ENCODE peak calls at places on chromosomes 2 and 18, in eight cellular contexts. Z, F, K, A, I, S, T and R are unnamed samples.

GRCh38 chr18:27793013-27793412 is 383.9 kb downstream of the CDH2 start:
- DNase-seq in Z (no peak), F (no peak), K (no peak), A (no peak), I (no peak), S (no peak), T (no peak), R (no peak)

GRCh38 chr2:237818066-237818473 is 19.5 kb downstream of the RBM44 start:
- DNase-seq in Z (no peak), F (no peak), K (no peak), A (peak), I (no peak), S (peak), T (peak), R (peak)

GRCh38 chr2:58664523-58665155 is 423.5 kb upstream of the FANCL start:
- DNase-seq in Z (no peak), F (no peak), K (no peak), A (no peak), I (no peak), S (no peak), T (no peak), R (no peak)

GRCh38 chr2:187964742-187965141 is 326.9 kb upstream of the GULP1 start:
- DNase-seq in Z (no peak), F (no peak), K (no peak), A (no peak), I (no peak), S (peak), T (peak), R (peak)

GRCh38 chr18:3798032-3798431 is 348.1 kb downstream of the TGIF1 start:
- DNase-seq in Z (no peak), F (no peak), K (no peak), A (no peak), I (no peak), S (no peak), T (no peak), R (no peak)

GRCh38 chr2:189327879-189328351 is 113.4 kb upstream of the WDR75 start:
- DNase-seq in Z (no peak), F (no peak), K (no peak), A (peak), I (no peak), S (peak), T (no peak), R (peak)

GRCh38 chr18:72107647-72108046 is 436.5 kb downstream of the CBLN2 start:
- DNase-seq in Z (no peak), F (no peak), K (peak), A (peak), I (no peak), S (peak), T (peak), R (peak)

GRCh38 chr2:36960005-36960675 is 6.2 kb downstream of the STRN start:
- DNase-seq in Z (no peak), F (peak), K (no peak), A (no peak), I (no peak), S (no peak), T (no peak), R (no peak)

GRCh38 chr18:78740876-78741275 is 238.7 kb upstream of the SALL3 start:
- DNase-seq in Z (no peak), F (no peak), K (no peak), A (no peak), I (no peak), S (no peak), T (no peak), R (no peak)

GRCh38 chr2:200578778-200579177 is 7.0 kb upstream of the AOX1 start:
- DNase-seq in Z (no peak), F (no peak), K (peak), A (peak), I (no peak), S (peak), T (peak), R (peak)

GRCh38 chr2:190469770-190470169 is 61.6 kb downstream of the MFSD6 start:
- DNase-seq in Z (no peak), F (peak), K (peak), A (peak), I (no peak), S (peak), T (peak), R (peak)

GRCh38 chr2:74648009-74648443 is at the start of gene M1AP:
- DNase-seq in Z (no peak), F (no peak), K (no peak), A (no peak), I (peak), S (no peak), T (no peak), R (no peak)

GRCh38 chr2:141331127-141331526 is 799.7 kb downstream of the LRP1B start:
- DNase-seq in Z (no peak), F (no peak), K (peak), A (peak), I (no peak), S (peak), T (peak), R (peak)

GRCh38 chr2:31762085-31762484 is 181.3 kb upstream of the SRD5A2 start:
- DNase-seq in Z (no peak), F (no peak), K (no peak), A (no peak), I (no peak), S (peak), T (no peak), R (no peak)

GRCh38 chr2:65530547-65531320 is 98.3 kb upstream of the SPRED2 start:
- DNase-seq in Z (no peak), F (no peak), K (peak), A (peak), I (no peak), S (peak), T (peak), R (peak)

GRCh38 chr18:47184419-47185050 is 8.4 kb upstream of the IER3IP1 start:
- DNase-seq in Z (no peak), F (peak), K (no peak), A (peak), I (no peak), S (peak), T (peak), R (peak)

GRCh38 chr2:10514743-10515142 is 66.6 kb upstream of the ODC1 start:
- DNase-seq in Z (no peak), F (no peak), K (no peak), A (peak), I (no peak), S (peak), T (peak), R (no peak)

GRCh38 chr18:56505971-56506370 is 132.4 kb downstream of the TXNL1 start:
- DNase-seq in Z (no peak), F (no peak), K (no peak), A (peak), I (no peak), S (no peak), T (no peak), R (no peak)

GRCh38 chr2:64063924-64064331 is 44.7 kb upstream of the VPS54 start:
- DNase-seq in Z (no peak), F (no peak), K (no peak), A (peak), I (no peak), S (peak), T (peak), R (peak)

GRCh38 chr2:159080641-159081040 is 112.2 kb downstream of the TANC1 start:
- DNase-seq in Z (no peak), F (no peak), K (no peak), A (no peak), I (no peak), S (no peak), T (no peak), R (no peak)

GRCh38 chr2:71788186-71788525 is 334.8 kb downstream of the DYSF start:
- DNase-seq in Z (no peak), F (no peak), K (no peak), A (peak), I (no peak), S (no peak), T (no peak), R (peak)

GRCh38 chr2:139465789-139466188 is 685.6 kb upstream of the NXPH2 start:
- DNase-seq in Z (no peak), F (no peak), K (no peak), A (no peak), I (no peak), S (no peak), T (no peak), R (no peak)

GRCh38 chr2:112706170-112706664 is 14.6 kb upstream of the NT5DC4 start:
- DNase-seq in Z (no peak), F (peak), K (no peak), A (no peak), I (no peak), S (peak), T (peak), R (no peak)

GRCh38 chr2:199902486-199903110 is 8.5 kb upstream of the C2orf69 start:
- DNase-seq in Z (no peak), F (no peak), K (no peak), A (no peak), I (no peak), S (no peak), T (no peak), R (no peak)

GRCh38 chr18:51666717-51667320 is 469.3 kb upstream of the MEX3C start:
- DNase-seq in Z (no peak), F (no peak), K (no peak), A (peak), I (no peak), S (peak), T (no peak), R (no peak)

GRCh38 chr2:120245520-120245835 is 7.2 kb upstream of the RALB start:
- DNase-seq in Z (no peak), F (no peak), K (no peak), A (peak), I (no peak), S (peak), T (peak), R (peak)